ENCODE peak calls at places on chromosomes 6 and 20, in four cellular contexts. G, V, I and Y are unnamed samples. For H3K27me3, the result is how much of the 10 kb centered on the place peaks cover.

GRCh38 chr20:43920797-43921196 is 6.1 kb downstream of the TOX2 start:
- DNase-seq in I (no peak), V (no peak), G (no peak), Y (no peak)

GRCh38 chr6:3911130-3911529 is 62.0 kb downstream of the FAM50B start:
- DNase-seq in V (no peak), I (no peak), G (peak), Y (no peak)

GRCh38 chr6:12931639-12932038 is 215.1 kb downstream of the PHACTR1 start:
- DNase-seq in V (no peak), I (no peak), G (no peak), Y (no peak)

GRCh38 chr6:91691449-91691848 is 1104.6 kb upstream of the MAP3K7 start:
- DNase-seq in I (peak), G (no peak), V (no peak), Y (peak)

GRCh38 chr6:5606546-5606945 is 345.2 kb downstream of the FARS2 start:
- DNase-seq in G (no peak), V (no peak), I (no peak), Y (no peak)

GRCh38 chr6:73728548-73729205 is 32.7 kb downstream of the CD109 start:
- DNase-seq in I (no peak), G (no peak), V (no peak), Y (peak)

GRCh38 chr6:92122746-92123145 is 1296.6 kb downstream of the EPHA7 start:
- DNase-seq in G (no peak), I (no peak), V (peak), Y (peak)

GRCh38 chr6:166449036-166449435 is 66.3 kb upstream of the MPC1 start:
- DNase-seq in G (no peak), V (no peak), I (peak), Y (no peak)

GRCh38 chr6:18148304-18149025 is 6.4 kb downstream of the TPMT start:
- DNase-seq in I (no peak), V (peak), G (no peak), Y (no peak)

GRCh38 chr6:186221-186965 is 105.9 kb upstream of the DUSP22 start:
- DNase-seq in V (peak), G (no peak), I (no peak), Y (no peak)

GRCh38 chr6:158398252-158399024 is 86.2 kb downstream of the TULP4 start:
- DNase-seq in I (no peak), G (no peak), V (no peak), Y (no peak)

GRCh38 chr20:47674686-47675085 is 110.6 kb downstream of the SULF2 start:
- DNase-seq in G (no peak), V (no peak), I (no peak), Y (no peak)

GRCh38 chr6:101296184-101296583 is 97.3 kb upstream of the GRIK2 start:
- DNase-seq in V (peak), G (no peak), I (no peak), Y (no peak)

GRCh38 chr20:1291191-1291741 is 25.2 kb downstream of the SNPH start:
- DNase-seq in I (no peak), V (peak), G (no peak), Y (peak)

GRCh38 chr6:18601515-18602035 is 214.4 kb downstream of the RNF144B start:
- DNase-seq in V (no peak), I (no peak), G (no peak), Y (no peak)

GRCh38 chr6:25384967-25385366 is 105.8 kb downstream of the CARMIL1 start:
- DNase-seq in G (no peak), V (peak), I (no peak), Y (no peak)

GRCh38 chr20:16518068-16518783 is 55.0 kb downstream of the KIF16B start:
- DNase-seq in I (peak), G (peak), V (peak), Y (peak)

GRCh38 chr6:16836186-16836981 is 75.1 kb upstream of the ATXN1 start:
- DNase-seq in V (peak), I (no peak), G (no peak), Y (no peak)

GRCh38 chr6:161922631-161923119 is 648.8 kb upstream of the AGPAT4 start:
- DNase-seq in G (peak), V (peak), I (peak), Y (peak)

GRCh38 chr20:8933391-8933807 is 135.5 kb upstream of the PLCB4 start:
- DNase-seq in G (no peak), I (no peak), V (no peak), Y (peak)

GRCh38 chr6:31778193-31778592 is 1.1 kb upstream of the VWA7 start:
- DNase-seq in I (no peak), V (no peak), G (no peak), Y (no peak)

GRCh38 chr20:15742076-15742475 is 831.2 kb downstream of the KIF16B start:
- DNase-seq in G (no peak), V (no peak), I (no peak), Y (no peak)

GRCh38 chr6:107868867-107869611 is 44.9 kb upstream of the SCML4 start:
- DNase-seq in I (no peak), G (no peak), V (no peak), Y (no peak)

GRCh38 chr20:52892023-52892422 is 80.1 kb upstream of the TSHZ2 start:
- DNase-seq in G (no peak), V (no peak), I (no peak), Y (no peak)

GRCh38 chr20:52890130-52890529 is 82.0 kb upstream of the TSHZ2 start:
- DNase-seq in G (no peak), I (no peak), V (no peak), Y (no peak)

GRCh38 chr20:52888096-52888495 is 84.1 kb upstream of the TSHZ2 start:
- DNase-seq in I (no peak), V (no peak), G (no peak), Y (no peak)

GRCh38 chr20:52893498-52893897 is 78.7 kb upstream of the TSHZ2 start:
- DNase-seq in G (no peak), V (no peak), I (no peak), Y (no peak)

DNA sequence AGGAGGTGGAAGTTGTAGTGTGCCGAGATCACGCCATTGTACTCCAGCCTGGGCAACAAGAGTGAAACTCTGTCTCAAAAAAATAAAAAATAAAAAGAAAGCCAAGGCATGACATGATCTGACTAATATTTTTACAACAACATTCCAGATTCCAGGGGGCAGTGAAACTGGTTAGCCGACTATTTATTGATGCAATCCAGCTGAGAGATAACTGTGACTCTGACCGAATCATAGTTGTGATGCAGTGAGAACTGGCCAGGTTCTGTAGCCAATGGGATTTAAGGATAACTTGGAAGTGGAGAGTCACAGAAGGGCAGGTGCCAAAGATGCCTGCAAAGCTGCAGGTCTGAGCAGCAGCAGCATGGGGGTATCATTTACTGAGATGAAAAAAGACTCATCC is 82.9 kb upstream of the TSHZ2 start:
- DNase-seq in G (no peak), I (peak), V (no peak), Y (no peak)
- H3K27ac ChIP-seq in G (no peak), I (no peak), V (no peak), Y (no peak)

GRCh38 chr20:32207626-32208498 is at the start of the genes PLAGL2 and POFUT1:
- DNase-seq in I (peak), G (peak), V (peak), Y (peak)

GRCh38 chr20:32205502-32206382 is 1.8 kb downstream of the PLAGL2 start:
- DNase-seq in G (no peak), V (peak), I (no peak), Y (no peak)

GRCh38 chr20:32207211-32207625 is 325 bp downstream of the PLAGL2 start:
- DNase-seq in I (no peak), G (no peak), V (no peak), Y (no peak)

GRCh38 chr20:32204485-32205115 is 2.9 kb downstream of the PLAGL2 start:
- DNase-seq in I (no peak), V (no peak), G (no peak), Y (no peak)

DNA sequence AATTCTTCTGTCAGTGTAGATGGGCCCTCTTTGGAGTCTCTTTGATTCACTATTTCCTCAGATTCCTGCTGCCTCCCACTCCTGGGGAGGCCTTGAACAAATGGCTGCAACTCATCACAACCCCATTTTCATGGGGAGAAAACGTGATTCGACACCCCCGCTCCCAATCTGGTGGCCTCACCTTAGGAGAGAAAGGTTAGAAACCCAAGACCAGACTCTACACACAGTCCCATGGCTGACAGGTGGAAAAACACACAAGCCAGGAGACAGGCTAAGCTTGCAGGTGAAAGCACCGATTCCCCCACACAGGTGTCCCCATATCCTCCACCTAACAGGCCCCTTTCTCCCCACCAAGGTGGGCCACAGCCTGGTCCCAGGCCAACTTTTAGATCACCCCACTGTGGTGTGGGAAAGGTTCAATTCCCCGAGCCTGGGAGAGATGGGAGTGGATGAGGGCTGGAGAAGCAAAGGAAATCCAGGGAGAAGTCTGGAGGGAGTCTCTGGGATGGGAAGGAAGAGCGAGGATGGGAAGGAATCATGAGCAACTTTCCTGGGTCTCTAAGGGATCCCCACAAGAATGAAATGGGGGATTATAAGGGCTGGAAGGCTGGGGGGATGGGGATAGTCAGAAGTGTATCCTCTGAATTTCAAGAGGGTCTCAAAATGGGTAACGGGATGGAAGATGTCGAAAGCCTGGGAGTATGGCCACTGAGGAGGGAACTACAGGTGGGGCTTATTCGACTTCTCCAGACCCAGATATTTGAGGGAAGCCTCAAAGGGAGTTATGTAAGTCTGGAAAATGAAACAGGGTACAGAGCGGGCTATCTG is 946 bp downstream of the PLAGL2 start:
- DNase-seq in V (no peak), G (no peak), I (no peak), Y (no peak)
- H2BK5ac ChIP-seq in V (no peak), G (no peak), I (peak), Y (no peak)

GRCh38 chr20:4689224-4689623 is 32.5 kb upstream of the PRND start:
- DNase-seq in G (no peak), V (no peak), I (no peak), Y (no peak)

GRCh38 chr20:4685923-4686221 is 35.8 kb upstream of the PRND start:
- DNase-seq in V (no peak), I (no peak), G (no peak), Y (no peak)

GRCh38 chr20:4691753-4692152 is 30.0 kb upstream of the PRND start:
- DNase-seq in G (no peak), V (no peak), I (no peak), Y (no peak)

GRCh38 chr20:4684837-4685413 is 36.8 kb upstream of the PRND start:
- DNase-seq in G (no peak), I (no peak), V (peak), Y (peak)

GRCh38 chr20:4688342-4688741 is 33.4 kb upstream of the PRND start:
- DNase-seq in I (no peak), G (no peak), V (no peak), Y (no peak)
- H3K27me3 ChIP-seq in I (under half), G (under half), V (under half), Y (under half)

DNA sequence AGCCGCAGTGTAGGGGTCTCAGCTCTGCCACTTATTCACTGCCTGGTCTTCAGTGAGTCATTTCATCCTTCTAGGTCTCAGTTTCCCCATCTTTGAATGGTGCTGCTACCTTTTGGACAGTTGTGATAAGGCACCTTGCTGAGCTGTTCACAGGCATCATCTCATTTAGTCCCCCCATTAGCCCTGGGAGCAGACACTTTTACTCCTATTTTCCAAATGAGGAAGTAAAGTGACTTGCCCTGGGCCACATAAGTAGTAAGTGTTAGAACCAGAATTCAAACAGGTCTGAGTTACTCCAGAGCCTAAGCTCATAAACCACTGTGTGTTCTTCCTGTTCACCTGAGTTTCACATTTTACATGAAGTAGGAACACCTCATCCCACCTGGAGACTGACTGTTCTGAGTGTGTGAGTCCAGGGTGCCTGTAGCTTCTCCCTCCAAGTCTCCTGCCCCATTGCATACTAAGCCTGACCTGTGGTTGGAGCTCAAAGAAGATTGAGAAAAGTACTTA is 43.5 kb upstream of the EPB41L1 start:
- DNase-seq in V (no peak), G (no peak), I (no peak), Y (no peak)
- H3K27ac ChIP-seq in V (no peak), G (no peak), I (no peak), Y (no peak)